ENCODE peak calls at places on chromosome 17, in eight cellular contexts. One of them, this sample, is unnamed.

GRCh38 chr17:30344283-30345088 is 10.6 kb upstream of the TMIGD1 start:
- DNase-seq in astrocyte of the spinal cord: peak
- DNase-seq in body of pancreas: peak
- DNase-seq in astrocyte of the cerebellum: peak
- DNase-seq in heart left ventricle: peak
- DNase-seq in AG04450: no peak
- DNase-seq in pancreas: peak
- DNase-seq in upper lobe of right lung: peak
- DNase-seq in this sample: peak

GRCh38 chr17:40664582-40665333 is at the start of gene KRT222:
- DNase-seq in astrocyte of the cerebellum: no peak
- DNase-seq in body of pancreas: peak
- DNase-seq in astrocyte of the spinal cord: no peak
- DNase-seq in AG04450: no peak
- DNase-seq in upper lobe of right lung: no peak
- DNase-seq in pancreas: no peak
- DNase-seq in heart left ventricle: no peak
- DNase-seq in this sample: no peak

GRCh38 chr17:1072551-1072961 is 75.6 kb downstream of the TIMM22 start:
- DNase-seq in body of pancreas: no peak
- DNase-seq in pancreas: peak
- DNase-seq in heart left ventricle: peak
- DNase-seq in upper lobe of right lung: no peak
- DNase-seq in AG04450: no peak
- DNase-seq in astrocyte of the cerebellum: no peak
- DNase-seq in astrocyte of the spinal cord: no peak
- DNase-seq in this sample: no peak

GRCh38 chr17:49989518-49989880 is 5.5 kb downstream of the DLX3 start:
- DNase-seq in pancreas: no peak
- DNase-seq in AG04450: no peak
- DNase-seq in heart left ventricle: no peak
- DNase-seq in astrocyte of the spinal cord: no peak
- DNase-seq in astrocyte of the cerebellum: no peak
- DNase-seq in upper lobe of right lung: peak
- DNase-seq in body of pancreas: no peak
- DNase-seq in this sample: no peak

GRCh38 chr17:47066841-47067682 is 88.0 kb upstream of the RPRML start:
- DNase-seq in astrocyte of the spinal cord: peak
- DNase-seq in heart left ventricle: peak
- DNase-seq in upper lobe of right lung: peak
- DNase-seq in body of pancreas: peak
- DNase-seq in AG04450: peak
- DNase-seq in astrocyte of the cerebellum: peak
- DNase-seq in pancreas: peak
- DNase-seq in this sample: peak

GRCh38 chr17:79627184-79627765 is 16.4 kb upstream of the RBFOX3 start:
- DNase-seq in AG04450: no peak
- DNase-seq in upper lobe of right lung: peak
- DNase-seq in heart left ventricle: no peak
- DNase-seq in astrocyte of the spinal cord: no peak
- DNase-seq in pancreas: no peak
- DNase-seq in astrocyte of the cerebellum: no peak
- DNase-seq in body of pancreas: no peak
- DNase-seq in this sample: no peak

GRCh38 chr17:81993726-81994592 is 16.5 kb downstream of the ASPSCR1 start:
- DNase-seq in heart left ventricle: peak
- DNase-seq in astrocyte of the spinal cord: no peak
- DNase-seq in AG04450: no peak
- DNase-seq in upper lobe of right lung: no peak
- DNase-seq in astrocyte of the cerebellum: no peak
- DNase-seq in pancreas: peak
- DNase-seq in body of pancreas: no peak
- DNase-seq in this sample: no peak

GRCh38 chr17:16973760-16974540 is 2.0 kb upstream of the TNFRSF13B start:
- DNase-seq in body of pancreas: no peak
- DNase-seq in AG04450: no peak
- DNase-seq in pancreas: no peak
- DNase-seq in astrocyte of the spinal cord: no peak
- DNase-seq in upper lobe of right lung: no peak
- DNase-seq in heart left ventricle: no peak
- DNase-seq in astrocyte of the cerebellum: no peak
- DNase-seq in this sample: no peak

GRCh38 chr17:21298983-21299519 is 14.5 kb downstream of the MAP2K3 start:
- DNase-seq in heart left ventricle: no peak
- DNase-seq in pancreas: no peak
- DNase-seq in astrocyte of the spinal cord: no peak
- DNase-seq in AG04450: no peak
- DNase-seq in body of pancreas: no peak
- DNase-seq in upper lobe of right lung: peak
- DNase-seq in astrocyte of the cerebellum: no peak
- DNase-seq in this sample: no peak

GRCh38 chr17:18191071-18191667 is 7.5 kb downstream of the ALKBH5 start:
- DNase-seq in AG04450: no peak
- DNase-seq in heart left ventricle: no peak
- DNase-seq in pancreas: peak
- DNase-seq in body of pancreas: peak
- DNase-seq in astrocyte of the cerebellum: no peak
- DNase-seq in upper lobe of right lung: no peak
- DNase-seq in astrocyte of the spinal cord: peak
- DNase-seq in this sample: no peak

GRCh38 chr17:18194804-18195203 is 11.2 kb downstream of the ALKBH5 start:
- DNase-seq in upper lobe of right lung: no peak
- DNase-seq in astrocyte of the cerebellum: no peak
- DNase-seq in heart left ventricle: no peak
- DNase-seq in pancreas: no peak
- DNase-seq in AG04450: no peak
- DNase-seq in astrocyte of the spinal cord: no peak
- DNase-seq in body of pancreas: no peak
- DNase-seq in this sample: peak

GRCh38 chr17:18194394-18194793 is 10.8 kb downstream of the ALKBH5 start:
- DNase-seq in pancreas: no peak
- DNase-seq in heart left ventricle: no peak
- DNase-seq in body of pancreas: no peak
- DNase-seq in astrocyte of the cerebellum: no peak
- DNase-seq in upper lobe of right lung: no peak
- DNase-seq in AG04450: no peak
- DNase-seq in astrocyte of the spinal cord: no peak
- DNase-seq in this sample: no peak

GRCh38 chr17:18190629-18191028 is 7.0 kb downstream of the ALKBH5 start:
- DNase-seq in body of pancreas: no peak
- DNase-seq in astrocyte of the cerebellum: no peak
- DNase-seq in heart left ventricle: no peak
- DNase-seq in AG04450: no peak
- DNase-seq in upper lobe of right lung: no peak
- DNase-seq in pancreas: no peak
- DNase-seq in astrocyte of the spinal cord: no peak
- DNase-seq in this sample: no peak

DNA sequence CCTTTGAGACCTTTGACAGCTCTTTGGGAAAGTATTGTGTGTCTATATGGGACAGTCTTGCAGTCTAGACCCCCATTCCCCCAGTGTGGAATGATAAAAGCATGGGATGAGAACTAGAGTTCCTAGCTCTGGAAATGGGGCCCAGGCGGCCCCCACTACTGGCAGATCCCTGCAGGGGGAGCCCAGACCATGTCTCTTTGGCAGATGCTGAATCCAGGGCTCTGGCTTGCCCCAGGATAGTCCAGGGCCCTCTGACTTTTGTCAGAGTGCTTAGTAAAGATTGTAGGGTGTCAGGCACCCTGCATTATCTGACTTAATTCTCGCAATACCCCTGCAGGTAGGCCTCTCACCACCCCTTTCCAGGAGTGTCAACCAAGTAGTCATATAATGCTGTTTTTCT is 8.3 kb downstream of the ALKBH5 start:
- DNase-seq in astrocyte of the spinal cord: no peak
- DNase-seq in upper lobe of right lung: no peak
- DNase-seq in AG04450: no peak
- DNase-seq in astrocyte of the cerebellum: no peak
- DNase-seq in pancreas: no peak
- DNase-seq in body of pancreas: no peak
- DNase-seq in heart left ventricle: no peak
- DNase-seq in this sample: no peak
- TF ChIP-seq CTCF in astrocyte of the spinal cord: peak
- TF ChIP-seq CTCF in upper lobe of right lung: peak
- TF ChIP-seq CTCF in AG04450: peak
- TF ChIP-seq CTCF in astrocyte of the cerebellum: peak
- TF ChIP-seq CTCF in pancreas: no peak
- TF ChIP-seq CTCF in body of pancreas: no peak
- TF ChIP-seq CTCF in heart left ventricle: no peak
- TF ChIP-seq CTCF in this sample: peak

DNA sequence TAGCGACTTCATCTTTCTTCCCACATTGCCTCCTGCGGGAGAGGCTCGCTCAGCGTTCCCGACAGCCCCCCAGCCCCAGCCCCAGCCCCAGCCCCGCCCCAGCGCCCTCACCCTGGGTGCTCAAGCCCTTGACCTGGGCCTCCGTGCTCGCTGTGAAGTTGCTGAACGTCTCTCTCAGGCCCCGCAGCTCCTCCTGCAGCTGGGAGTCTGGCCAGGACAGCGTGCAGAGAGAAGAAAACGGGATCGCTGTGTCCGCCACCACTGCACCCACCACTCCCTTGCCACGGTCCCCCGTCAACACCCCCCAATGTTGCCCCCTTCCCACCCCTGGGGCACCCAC is 2.3 kb downstream of the ASGR1 start:
- DNase-seq in AG04450: no peak
- DNase-seq in pancreas: no peak
- DNase-seq in astrocyte of the cerebellum: no peak
- DNase-seq in astrocyte of the spinal cord: no peak
- DNase-seq in body of pancreas: no peak
- DNase-seq in heart left ventricle: no peak
- DNase-seq in upper lobe of right lung: no peak
- DNase-seq in this sample: no peak
- H3K4me3 ChIP-seq in AG04450: peak
- H3K4me3 ChIP-seq in pancreas: no peak
- H3K4me3 ChIP-seq in astrocyte of the cerebellum: peak
- H3K4me3 ChIP-seq in astrocyte of the spinal cord: peak
- H3K4me3 ChIP-seq in body of pancreas: no peak
- H3K4me3 ChIP-seq in heart left ventricle: peak
- H3K4me3 ChIP-seq in upper lobe of right lung: no peak
- H3K4me3 ChIP-seq in this sample: no peak

DNA sequence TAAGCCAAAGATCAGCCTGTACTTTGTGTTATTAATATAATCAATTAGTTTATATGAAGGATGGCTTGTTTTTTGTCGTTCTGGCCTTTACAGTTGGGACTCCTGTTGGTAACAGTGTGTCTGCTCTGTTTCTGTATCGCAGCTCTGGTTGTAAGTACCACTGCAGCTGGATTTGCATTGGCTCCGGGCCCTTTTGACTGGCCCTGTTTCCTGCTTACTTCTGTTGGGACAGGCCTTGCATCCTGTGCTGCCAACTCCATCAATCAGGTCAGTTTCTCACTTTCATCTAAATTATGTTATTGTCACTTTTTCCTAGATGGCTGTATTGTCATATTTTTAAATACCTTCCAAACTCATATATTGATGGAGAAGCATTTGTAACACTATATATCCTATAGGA is 32.7 kb downstream of the COX10 start:
- DNase-seq in body of pancreas: no peak
- DNase-seq in AG04450: no peak
- DNase-seq in upper lobe of right lung: no peak
- DNase-seq in astrocyte of the cerebellum: no peak
- DNase-seq in pancreas: no peak
- DNase-seq in heart left ventricle: no peak
- DNase-seq in astrocyte of the spinal cord: no peak
- DNase-seq in this sample: peak
- TF ChIP-seq CTCF in body of pancreas: no peak
- TF ChIP-seq CTCF in AG04450: no peak
- TF ChIP-seq CTCF in upper lobe of right lung: no peak
- TF ChIP-seq CTCF in astrocyte of the cerebellum: no peak
- TF ChIP-seq CTCF in pancreas: no peak
- TF ChIP-seq CTCF in heart left ventricle: no peak
- TF ChIP-seq CTCF in astrocyte of the spinal cord: no peak
- TF ChIP-seq CTCF in this sample: no peak

GRCh38 chr17:18035704-18036103 is 3.3 kb downstream of the ATPAF2 start:
- DNase-seq in heart left ventricle: no peak
- DNase-seq in upper lobe of right lung: no peak
- DNase-seq in body of pancreas: no peak
- DNase-seq in astrocyte of the cerebellum: no peak
- DNase-seq in pancreas: no peak
- DNase-seq in astrocyte of the spinal cord: no peak
- DNase-seq in AG04450: no peak
- DNase-seq in this sample: no peak

GRCh38 chr17:18038149-18038850 is 668 bp downstream of the ATPAF2 start:
- DNase-seq in body of pancreas: no peak
- DNase-seq in pancreas: no peak
- DNase-seq in heart left ventricle: no peak
- DNase-seq in AG04450: no peak
- DNase-seq in upper lobe of right lung: no peak
- DNase-seq in astrocyte of the spinal cord: peak
- DNase-seq in astrocyte of the cerebellum: no peak
- DNase-seq in this sample: peak

GRCh38 chr17:18039535-18040286 is 503 bp downstream of the GID4 start:
- DNase-seq in heart left ventricle: peak
- DNase-seq in AG04450: no peak
- DNase-seq in astrocyte of the spinal cord: no peak
- DNase-seq in pancreas: peak
- DNase-seq in astrocyte of the cerebellum: no peak
- DNase-seq in upper lobe of right lung: peak
- DNase-seq in body of pancreas: no peak
- DNase-seq in this sample: no peak

GRCh38 chr17:18038861-18039534 is at the start of the genes ATPAF2 and GID4:
- DNase-seq in pancreas: peak
- DNase-seq in astrocyte of the cerebellum: peak
- DNase-seq in AG04450: peak
- DNase-seq in astrocyte of the spinal cord: peak
- DNase-seq in heart left ventricle: peak
- DNase-seq in body of pancreas: peak
- DNase-seq in upper lobe of right lung: peak
- DNase-seq in this sample: peak

GRCh38 chr17:18037482-18037881 is 1.5 kb downstream of the ATPAF2 start:
- DNase-seq in pancreas: no peak
- DNase-seq in astrocyte of the spinal cord: no peak
- DNase-seq in body of pancreas: no peak
- DNase-seq in heart left ventricle: no peak
- DNase-seq in astrocyte of the cerebellum: no peak
- DNase-seq in AG04450: no peak
- DNase-seq in upper lobe of right lung: no peak
- DNase-seq in this sample: no peak
- H3K4me3 ChIP-seq in pancreas: no peak
- H3K4me3 ChIP-seq in astrocyte of the spinal cord: no peak
- H3K4me3 ChIP-seq in body of pancreas: no peak
- H3K4me3 ChIP-seq in heart left ventricle: no peak
- H3K4me3 ChIP-seq in astrocyte of the cerebellum: no peak
- H3K4me3 ChIP-seq in AG04450: peak
- H3K4me3 ChIP-seq in upper lobe of right lung: no peak
- H3K4me3 ChIP-seq in this sample: no peak

GRCh38 chr17:35021520-35022380 is 41.4 kb downstream of the LIG3 start:
- DNase-seq in upper lobe of right lung: no peak
- DNase-seq in pancreas: no peak
- DNase-seq in astrocyte of the spinal cord: no peak
- DNase-seq in body of pancreas: no peak
- DNase-seq in astrocyte of the cerebellum: no peak
- DNase-seq in heart left ventricle: no peak
- DNase-seq in AG04450: no peak
- DNase-seq in this sample: no peak
- TF ChIP-seq CTCF in upper lobe of right lung: no peak
- TF ChIP-seq CTCF in pancreas: no peak
- TF ChIP-seq CTCF in astrocyte of the spinal cord: no peak
- TF ChIP-seq CTCF in body of pancreas: no peak
- TF ChIP-seq CTCF in astrocyte of the cerebellum: no peak
- TF ChIP-seq CTCF in heart left ventricle: no peak
- TF ChIP-seq CTCF in AG04450: no peak
- TF ChIP-seq CTCF in this sample: no peak